ENCODE peak calls at places on chromosomes 4 and X, in eight cellular contexts. V, Z, A, Y, E, U, N and L are unnamed samples.
A peak's percentile ranks its signal among the peaks of the same experiment; 100 is the strongest.

GRCh38 chrX:72125331-72126047 is 6.2 kb downstream of the RTL5 start:
- DNase-seq in V (no peak), Z (no peak), A (no peak), Y (no peak), E (no peak), U (no peak), N (no peak), L (no peak)

GRCh38 chr4:5381981-5382441 is 326.3 kb downstream of the EVC2 start:
- DNase-seq in V (no peak), Z (no peak), A (no peak), Y (no peak), E (no peak), U (no peak), N (peak; percentile 48), L (no peak)

GRCh38 chrX:16874458-16875095 is 4.4 kb upstream of the RBBP7 start:
- DNase-seq in V (no peak), Z (no peak), A (no peak), Y (no peak), E (no peak), U (no peak), N (no peak), L (no peak)

GRCh38 chr4:145066063-145066501 is 31.9 kb downstream of the ANAPC10 start:
- DNase-seq in V (no peak), Z (no peak), A (no peak), Y (no peak), E (no peak), U (peak; percentile 11), N (no peak), L (no peak)

GRCh38 chrX:19024366-19024765 is 40.5 kb upstream of the PHKA2 start:
- DNase-seq in V (no peak), Z (no peak), A (no peak), Y (no peak), E (no peak), U (no peak), N (no peak), L (no peak)

GRCh38 chrX:125883169-125883568 is 282.9 kb downstream of the DCAF12L2 start:
- DNase-seq in V (no peak), Z (no peak), A (no peak), Y (no peak), E (no peak), U (no peak), N (no peak), L (no peak)

GRCh38 chrX:77572322-77572721 is 125.1 kb downstream of the FGF16 start:
- DNase-seq in V (no peak), Z (no peak), A (no peak), Y (no peak), E (no peak), U (no peak), N (peak; percentile 43), L (no peak)

GRCh38 chrX:3514996-3515395 is 168.5 kb upstream of the MXRA5 start:
- DNase-seq in V (no peak), Z (no peak), A (no peak), Y (no peak), E (no peak), U (no peak), N (peak; percentile 56), L (no peak)

GRCh38 chr4:137640838-137641158 is 108.5 kb upstream of the PCDH18 start:
- DNase-seq in V (no peak), Z (no peak), A (no peak), Y (no peak), E (no peak), U (no peak), N (no peak), L (no peak)

GRCh38 chr4:26804876-26805275 is 55.8 kb upstream of the STIM2 start:
- DNase-seq in V (no peak), Z (no peak), A (no peak), Y (no peak), E (no peak), U (no peak), N (peak; percentile 19), L (no peak)